ENCODE peak calls at places on chromosome 16, in four cellular contexts. Q, G, Z and M are unnamed samples.

GRCh38 chr16:35516551-35516950 is 2057.1 kb downstream of the TP53TG3F start:
- DNase-seq in Q (no peak), G (no peak), Z (no peak), M (peak; percentile 75)

GRCh38 chr16:57801098-57801855 is 1.0 kb downstream of the KIFC3 start:
- DNase-seq in Q (no peak), G (no peak), Z (peak; percentile 69), M (no peak)

GRCh38 chr16:29312835-29313558 is 93.5 kb downstream of the NPIPB11 start:
- DNase-seq in Q (peak; percentile 46), G (no peak), Z (no peak), M (no peak)

GRCh38 chr16:31375231-31375630 is 17.9 kb upstream of the ITGAD start:
- DNase-seq in Q (no peak), G (no peak), Z (no peak), M (no peak)

GRCh38 chr16:72723781-72724180 is 324.1 kb downstream of the ZFHX3 start:
- DNase-seq in Q (no peak), G (no peak), Z (peak; percentile 42), M (no peak)

GRCh38 chr16:30951785-30952184 is 2.9 kb downstream of the ORAI3 start:
- DNase-seq in Q (peak; percentile 95), G (no peak), Z (peak; percentile 87), M (no peak)

GRCh38 chr16:87040169-87041117 is 276.7 kb downstream of the C16orf95 start:
- DNase-seq in Q (peak; percentile 40), G (no peak), Z (no peak), M (no peak)

GRCh38 chr16:89720859-89721643 is at the start of the genes VPS9D1 and ZNF276:
- DNase-seq in Q (peak; percentile 88), G (peak; percentile 88), Z (peak; percentile 78), M (no peak)

GRCh38 chr16:74868501-74868900 is 93.9 kb upstream of the FA2H start:
- DNase-seq in Q (no peak), G (no peak), Z (peak; percentile 64), M (peak; percentile 67)

GRCh38 chr16:83813818-83814653 is 6.3 kb downstream of the HSBP1 start:
- DNase-seq in Q (no peak), G (no peak), Z (peak; percentile 62), M (no peak)

GRCh38 chr16:4465977-4466779 is 8.2 kb downstream of the NMRAL1 start:
- DNase-seq in Q (no peak), G (no peak), Z (peak; percentile 13), M (peak; percentile 95)

GRCh38 chr16:70589998-70590471 is 56.3 kb upstream of the IL34 start:
- DNase-seq in Q (peak; percentile 77), G (no peak), Z (peak; percentile 90), M (no peak)

GRCh38 chr16:30896203-30896889 is at the start of gene CTF1:
- DNase-seq in Q (peak; percentile 93), G (no peak), Z (peak; percentile 80), M (no peak)

GRCh38 chr16:48152226-48152625 is 3.6 kb downstream of the ABCC12 start:
- DNase-seq in Q (no peak), G (no peak), Z (no peak), M (no peak)

GRCh38 chr16:82655315-82655714 is 28.5 kb downstream of the CDH13 start:
- DNase-seq in Q (peak; percentile 43), G (peak; percentile 71), Z (peak; percentile 87), M (peak; percentile 87)

GRCh38 chr16:2898831-2899563 is 12.7 kb upstream of the FLYWCH1 start:
- DNase-seq in Q (no peak), G (no peak), Z (no peak), M (no peak)

GRCh38 chr16:3902731-3903130 is 22.2 kb upstream of the CREBBP start:
- DNase-seq in Q (peak; percentile 40), G (no peak), Z (no peak), M (no peak)

GRCh38 chr16:27724491-27724878 is 174.5 kb downstream of the KATNIP start:
- DNase-seq in Q (no peak), G (no peak), Z (no peak), M (no peak)

GRCh38 chr16:58464047-58464915 is 35.7 kb upstream of the NDRG4 start:
- DNase-seq in Q (no peak), G (no peak), Z (no peak), M (no peak)

GRCh38 chr16:51149251-51149661 is 1.8 kb downstream of the SALL1 start:
- DNase-seq in Q (no peak), G (no peak), Z (no peak), M (no peak)

GRCh38 chr16:10617662-10618420 is 37.4 kb upstream of the EMP2 start:
- DNase-seq in Q (no peak), G (no peak), Z (no peak), M (no peak)

GRCh38 chr16:77043076-77043475 is 147.9 kb upstream of the MON1B start:
- DNase-seq in Q (no peak), G (no peak), Z (peak; percentile 56), M (peak; percentile 39)

GRCh38 chr16:78584213-78584860 is 484.9 kb downstream of the WWOX start:
- DNase-seq in Q (no peak), G (no peak), Z (no peak), M (no peak)

GRCh38 chr16:30619207-30619606 is 9.0 kb upstream of the ZNF689 start:
- DNase-seq in Q (no peak), G (no peak), Z (peak; percentile 15), M (no peak)

GRCh38 chr16:28166394-28167208 is 45.2 kb downstream of the XPO6 start:
- DNase-seq in Q (no peak), G (no peak), Z (no peak), M (no peak)

GRCh38 chr16:21222495-21223337 is 10.8 kb upstream of the ANKS4B start:
- DNase-seq in Q (no peak), G (no peak), Z (no peak), M (no peak)

GRCh38 chr16:81403601-81404391 is 40.8 kb upstream of the CMIP start:
- DNase-seq in Q (peak; percentile 90), G (peak; percentile 86), Z (peak; percentile 73), M (peak; percentile 43)
- H3K4me3 ChIP-seq in Q (no peak overlapping the region), G (peak overlapping the region; percentile 34), Z (no peak overlapping the region), M (peak overlapping the region; percentile 18)

GRCh38 chr16:85619089-85619850 is 6.1 kb downstream of the GSE1 start:
- DNase-seq in Q (no peak), G (no peak), Z (no peak), M (no peak)

GRCh38 chr16:85616608-85617311 is 3.6 kb downstream of the GSE1 start:
- DNase-seq in Q (no peak), G (no peak), Z (no peak), M (no peak)

GRCh38 chr16:85620403-85620802 is 7.3 kb downstream of the GSE1 start:
- DNase-seq in Q (no peak), G (no peak), Z (no peak), M (no peak)

GRCh38 chr16:85617948-85618347 is 4.8 kb downstream of the GSE1 start:
- DNase-seq in Q (no peak), G (no peak), Z (no peak), M (no peak)

GRCh38 chr16:85618509-85618908 is 5.4 kb downstream of the GSE1 start:
- DNase-seq in Q (no peak), G (no peak), Z (no peak), M (no peak)
- H3K4me3 ChIP-seq in Q (no peak overlapping the region), G (no peak overlapping the region), Z (no peak overlapping the region), M (no peak overlapping the region)

DNA sequence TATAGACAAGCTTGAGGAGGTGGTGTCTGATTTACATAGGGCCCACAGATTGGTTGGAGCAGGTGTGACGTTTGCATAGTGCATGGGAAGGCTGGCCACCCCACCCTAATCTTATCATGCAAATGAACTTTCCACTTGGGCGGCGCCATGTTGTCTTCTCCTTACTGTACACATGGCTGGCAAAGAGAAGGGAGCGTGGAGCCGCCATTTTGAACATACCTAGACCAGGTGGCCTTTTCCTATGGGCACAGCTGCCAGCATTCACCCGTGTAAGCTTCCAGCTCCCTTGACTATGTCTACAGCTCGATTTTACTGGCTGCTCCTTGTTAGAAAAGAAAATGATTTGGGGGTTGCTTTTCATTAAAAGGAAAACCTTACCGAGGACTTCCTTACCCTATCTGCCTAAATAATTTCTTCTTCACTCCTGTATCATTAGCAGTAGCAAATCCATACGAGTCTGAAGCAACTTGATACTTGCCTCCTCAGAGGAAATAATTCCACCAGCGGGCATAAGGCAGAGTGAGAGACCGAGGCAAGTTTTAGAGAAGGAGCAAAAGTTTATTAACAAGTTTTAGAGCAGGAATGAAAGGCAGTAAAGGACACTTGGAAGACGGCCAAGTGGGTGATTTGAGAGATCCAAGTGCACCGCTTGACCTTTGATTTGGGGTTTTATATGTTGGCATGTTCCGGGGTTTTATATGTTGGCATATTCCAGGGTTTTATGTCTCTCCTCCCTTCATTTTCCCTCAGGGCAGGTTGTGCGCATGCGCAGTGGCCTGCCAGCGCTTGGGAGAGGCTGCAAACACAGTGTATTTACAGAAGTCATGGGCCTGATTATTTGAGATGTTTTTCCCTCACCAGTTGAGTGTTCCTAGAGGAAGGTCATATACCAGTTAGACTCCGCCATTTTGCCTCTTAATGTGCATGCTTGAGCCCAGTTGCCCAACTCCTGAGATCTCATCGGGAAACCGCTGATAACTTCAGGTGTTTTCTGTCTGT is 65.7 kb downstream of the MARF1 start:
- DNase-seq in Q (no peak), G (no peak), Z (no peak), M (no peak)
- H3K4me3 ChIP-seq in Q (no peak overlapping the region), G (no peak overlapping the region), Z (no peak overlapping the region), M (no peak overlapping the region)

DNA sequence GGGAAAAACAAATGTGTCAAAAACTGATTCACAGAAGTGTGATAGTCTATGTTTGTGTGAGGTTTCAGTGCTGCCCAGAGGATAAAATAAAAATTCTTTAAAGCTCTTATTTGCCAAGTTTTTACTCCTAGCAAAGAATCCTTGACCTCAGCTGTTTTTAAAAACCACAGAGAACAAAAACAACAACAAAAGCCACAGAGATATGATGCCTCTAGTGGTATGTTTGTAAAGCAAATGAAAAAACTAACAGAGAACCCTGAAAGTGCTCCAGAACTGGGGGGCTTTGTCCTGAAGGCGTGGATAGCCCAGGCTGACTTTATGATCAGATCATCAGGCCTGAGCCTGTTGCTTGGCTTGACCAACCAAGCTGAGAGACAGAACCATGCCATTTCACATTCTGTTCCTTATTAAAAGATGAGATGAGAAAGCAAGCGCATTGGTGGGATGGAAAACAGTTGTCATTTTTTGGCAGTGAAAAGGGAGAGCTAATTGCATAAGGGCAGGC is 411.1 kb downstream of the CPPED1 start:
- DNase-seq in Q (peak; percentile 76), G (no peak), Z (no peak), M (no peak)
- H3K4me3 ChIP-seq in Q (no peak overlapping the region), G (no peak overlapping the region), Z (no peak overlapping the region), M (no peak overlapping the region)

GRCh38 chr16:68770671-68771070 is 33.6 kb downstream of the CDH1 start:
- DNase-seq in Q (no peak), G (no peak), Z (no peak), M (no peak)

GRCh38 chr16:68768170-68768569 is 31.1 kb downstream of the CDH1 start:
- DNase-seq in Q (no peak), G (no peak), Z (no peak), M (no peak)

GRCh38 chr16:68776821-68777485 is 39.9 kb downstream of the CDH1 start:
- DNase-seq in Q (no peak), G (no peak), Z (no peak), M (peak; percentile 70)

GRCh38 chr16:68774982-68775381 is 37.9 kb downstream of the CDH1 start:
- DNase-seq in Q (no peak), G (no peak), Z (no peak), M (no peak)

GRCh38 chr16:68771922-68772681 is 35.0 kb downstream of the CDH1 start:
- DNase-seq in Q (no peak), G (no peak), Z (no peak), M (no peak)
- H3K4me3 ChIP-seq in Q (no peak overlapping the region), G (no peak overlapping the region), Z (no peak overlapping the region), M (no peak overlapping the region)